ENCODE peak calls at places on chromosomes 12 and 14, in four cellular contexts. One of them, this sample, is unnamed.

GRCh38 chr14:99242816-99243795 is 28.9 kb downstream of the BCL11B start:
- DNase-seq in colonic mucosa: no peak
- DNase-seq in adrenal gland: no peak
- DNase-seq in fibroblast of lung: no peak
- DNase-seq in this sample: no peak

GRCh38 chr14:63504628-63505027 is 38.5 kb downstream of the PPP2R5E start:
- DNase-seq in colonic mucosa: no peak
- DNase-seq in adrenal gland: no peak
- DNase-seq in fibroblast of lung: no peak
- DNase-seq in this sample: no peak

GRCh38 chr12:124680863-124681778 is 113.7 kb upstream of the NCOR2 start:
- DNase-seq in colonic mucosa: peak
- DNase-seq in adrenal gland: peak
- DNase-seq in fibroblast of lung: peak
- DNase-seq in this sample: no peak

GRCh38 chr12:132139912-132140311 is 4.2 kb downstream of the DDX51 start:
- DNase-seq in colonic mucosa: no peak
- DNase-seq in adrenal gland: no peak
- DNase-seq in fibroblast of lung: no peak
- DNase-seq in this sample: no peak

GRCh38 chr12:124543591-124544310 is 23.7 kb downstream of the NCOR2 start:
- DNase-seq in colonic mucosa: no peak
- DNase-seq in adrenal gland: no peak
- DNase-seq in fibroblast of lung: peak
- DNase-seq in this sample: no peak

GRCh38 chr12:54273981-54274380 is 5.9 kb downstream of the CBX5 start:
- DNase-seq in colonic mucosa: no peak
- DNase-seq in adrenal gland: no peak
- DNase-seq in fibroblast of lung: no peak
- DNase-seq in this sample: no peak

GRCh38 chr12:130663510-130663909 is 52.6 kb downstream of the RIMBP2 start:
- DNase-seq in colonic mucosa: no peak
- DNase-seq in adrenal gland: no peak
- DNase-seq in fibroblast of lung: no peak
- DNase-seq in this sample: no peak

GRCh38 chr12:14810953-14811483 is 3.0 kb downstream of the SMCO3 start:
- DNase-seq in colonic mucosa: peak
- DNase-seq in adrenal gland: peak
- DNase-seq in fibroblast of lung: peak
- DNase-seq in this sample: no peak

GRCh38 chr12:98446716-98447115 is 68.7 kb upstream of the TMPO start:
- DNase-seq in colonic mucosa: no peak
- DNase-seq in adrenal gland: no peak
- DNase-seq in fibroblast of lung: no peak
- DNase-seq in this sample: no peak

GRCh38 chr12:46965880-46966279 is 113.5 kb upstream of the PCED1B start:
- DNase-seq in colonic mucosa: no peak
- DNase-seq in adrenal gland: no peak
- DNase-seq in fibroblast of lung: no peak
- DNase-seq in this sample: no peak

GRCh38 chr12:46964496-46965098 is 114.8 kb upstream of the PCED1B start:
- DNase-seq in colonic mucosa: no peak
- DNase-seq in adrenal gland: peak
- DNase-seq in fibroblast of lung: peak
- DNase-seq in this sample: peak

GRCh38 chr12:46959484-46959883 is 119.9 kb upstream of the PCED1B start:
- DNase-seq in colonic mucosa: no peak
- DNase-seq in adrenal gland: peak
- DNase-seq in fibroblast of lung: peak
- DNase-seq in this sample: peak

GRCh38 chr12:46965137-46965536 is 114.3 kb upstream of the PCED1B start:
- DNase-seq in colonic mucosa: no peak
- DNase-seq in adrenal gland: no peak
- DNase-seq in fibroblast of lung: peak
- DNase-seq in this sample: no peak

DNA sequence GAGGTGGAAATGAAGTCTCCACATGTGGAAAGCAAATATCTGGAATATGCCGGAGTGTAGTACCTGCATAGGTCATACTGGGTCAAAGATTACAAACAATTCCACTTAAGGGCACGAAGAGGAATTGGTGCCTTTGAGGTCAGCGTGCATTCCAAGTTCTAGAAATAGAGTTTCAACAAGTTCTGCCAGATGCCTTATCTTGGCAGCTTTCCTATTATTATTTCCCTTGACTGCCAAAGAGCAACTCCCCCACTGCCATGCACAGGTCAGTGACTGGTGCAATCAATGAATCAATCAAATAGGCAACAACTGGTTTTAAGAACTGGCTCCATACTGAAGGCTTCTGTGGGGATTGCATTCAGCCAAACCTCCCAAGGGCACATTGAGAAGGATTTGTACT is 115.4 kb upstream of the PCED1B start:
- DNase-seq in colonic mucosa: no peak
- DNase-seq in adrenal gland: peak
- DNase-seq in fibroblast of lung: peak
- DNase-seq in this sample: no peak
- H3K4me3 ChIP-seq in colonic mucosa: no peak
- H3K4me3 ChIP-seq in adrenal gland: no peak
- H3K4me3 ChIP-seq in fibroblast of lung: no peak
- H3K4me3 ChIP-seq in this sample: no peak

GRCh38 chr14:69260979-69261605 is 1.1 kb downstream of the GALNT16 start:
- DNase-seq in colonic mucosa: peak
- DNase-seq in adrenal gland: peak
- DNase-seq in fibroblast of lung: no peak
- DNase-seq in this sample: no peak
- TF ChIP-seq CTCF in colonic mucosa: peak
- TF ChIP-seq CTCF in adrenal gland: peak
- TF ChIP-seq CTCF in fibroblast of lung: peak
- TF ChIP-seq CTCF in this sample: peak

DNA sequence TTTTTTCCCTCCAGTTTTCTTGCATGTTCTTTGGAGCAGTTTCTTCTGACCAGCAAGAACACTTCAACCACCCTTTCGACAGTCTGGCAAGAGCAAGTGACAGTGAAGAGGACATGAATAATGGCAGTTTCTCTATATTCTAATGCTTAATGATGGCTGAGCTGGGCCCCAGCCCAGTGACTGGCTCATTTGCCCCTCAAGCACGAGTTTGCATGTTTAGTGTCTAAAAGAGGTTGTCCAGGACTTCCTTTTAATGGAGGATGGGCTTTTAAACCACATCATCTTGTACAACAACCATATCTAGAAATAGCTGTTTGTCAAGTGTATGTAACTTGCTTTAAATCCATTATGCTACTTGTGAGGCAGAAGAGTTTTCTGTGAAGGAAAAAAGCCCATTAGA is 28.4 kb downstream of the RAD9B start:
- DNase-seq in colonic mucosa: no peak
- DNase-seq in adrenal gland: no peak
- DNase-seq in fibroblast of lung: no peak
- DNase-seq in this sample: no peak
- H3K4me3 ChIP-seq in colonic mucosa: no peak
- H3K4me3 ChIP-seq in adrenal gland: no peak
- H3K4me3 ChIP-seq in fibroblast of lung: no peak
- H3K4me3 ChIP-seq in this sample: no peak

DNA sequence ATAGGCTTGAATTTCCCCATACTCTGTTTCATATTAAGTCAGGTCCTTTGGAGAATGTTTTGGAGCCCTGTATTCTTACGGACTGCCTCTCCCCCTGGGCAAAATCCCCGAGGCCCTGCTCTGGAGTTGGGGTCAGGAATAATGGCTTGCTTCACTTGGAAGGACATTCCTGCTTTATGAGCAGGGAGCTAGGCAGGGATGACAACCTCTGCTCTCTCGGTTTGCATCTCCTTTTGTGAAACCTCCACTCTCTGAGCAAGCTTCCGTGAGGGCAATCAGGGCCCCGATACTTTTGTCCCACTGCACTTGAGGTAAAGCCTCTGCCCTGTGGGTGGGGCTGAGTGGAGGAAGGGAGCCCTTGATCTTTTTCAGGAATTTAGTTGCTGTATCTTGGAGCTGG is 19.3 kb downstream of the OS9 start:
- DNase-seq in colonic mucosa: no peak
- DNase-seq in adrenal gland: no peak
- DNase-seq in fibroblast of lung: no peak
- DNase-seq in this sample: no peak
- TF ChIP-seq CTCF in colonic mucosa: no peak
- TF ChIP-seq CTCF in adrenal gland: no peak
- TF ChIP-seq CTCF in fibroblast of lung: no peak
- TF ChIP-seq CTCF in this sample: no peak

DNA sequence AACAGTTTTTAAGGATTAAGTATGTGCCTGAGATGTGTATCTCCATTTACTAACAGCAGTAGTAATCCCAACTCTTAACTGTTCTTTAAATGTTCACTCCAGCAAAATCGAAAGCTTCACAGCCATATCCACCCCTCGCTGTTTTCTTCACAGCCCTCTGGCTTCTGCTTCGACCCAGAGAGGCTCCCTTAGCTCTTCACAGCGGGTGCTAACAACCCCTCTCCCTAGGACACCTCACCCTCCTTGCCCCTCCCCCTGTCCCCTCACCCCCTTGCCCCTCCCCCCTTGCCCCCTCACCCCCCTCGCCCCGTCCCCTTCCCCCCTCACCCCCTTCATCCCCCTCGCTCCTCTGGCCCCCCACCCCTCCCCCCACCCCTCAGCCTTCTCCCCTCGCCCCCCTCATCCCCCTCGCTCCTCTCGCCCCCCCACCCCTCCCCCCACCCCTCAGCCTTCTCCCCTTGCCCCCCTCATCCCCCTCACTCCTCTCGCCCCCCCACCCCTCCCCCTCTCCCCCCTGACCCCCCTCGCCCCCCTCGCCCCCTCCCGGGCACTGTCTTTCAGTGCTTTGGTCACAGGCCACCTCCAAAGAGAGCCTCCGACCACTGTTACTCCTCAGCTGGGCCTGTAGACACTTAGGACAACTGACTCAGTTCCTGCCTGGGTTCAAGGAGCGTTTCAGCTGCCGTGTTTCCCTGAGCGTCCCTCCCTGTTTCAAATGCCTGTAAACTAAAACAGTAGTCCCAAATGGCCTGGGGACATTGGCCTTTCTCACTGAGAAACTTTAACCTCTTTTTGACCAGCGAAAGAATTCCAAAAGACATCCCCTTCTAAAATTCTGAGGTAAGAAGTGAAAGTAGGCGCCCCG is 46.0 kb upstream of the DYNC1H1 start:
- DNase-seq in colonic mucosa: no peak
- DNase-seq in adrenal gland: no peak
- DNase-seq in fibroblast of lung: no peak
- DNase-seq in this sample: no peak
- H3K4me3 ChIP-seq in colonic mucosa: no peak
- H3K4me3 ChIP-seq in adrenal gland: no peak
- H3K4me3 ChIP-seq in fibroblast of lung: no peak
- H3K4me3 ChIP-seq in this sample: peak

GRCh38 chr12:113697646-113698504 is 226.2 kb upstream of the LHX5 start:
- DNase-seq in colonic mucosa: no peak
- DNase-seq in adrenal gland: no peak
- DNase-seq in fibroblast of lung: no peak
- DNase-seq in this sample: no peak
- TF ChIP-seq CTCF in colonic mucosa: no peak
- TF ChIP-seq CTCF in adrenal gland: no peak
- TF ChIP-seq CTCF in fibroblast of lung: no peak
- TF ChIP-seq CTCF in this sample: no peak

DNA sequence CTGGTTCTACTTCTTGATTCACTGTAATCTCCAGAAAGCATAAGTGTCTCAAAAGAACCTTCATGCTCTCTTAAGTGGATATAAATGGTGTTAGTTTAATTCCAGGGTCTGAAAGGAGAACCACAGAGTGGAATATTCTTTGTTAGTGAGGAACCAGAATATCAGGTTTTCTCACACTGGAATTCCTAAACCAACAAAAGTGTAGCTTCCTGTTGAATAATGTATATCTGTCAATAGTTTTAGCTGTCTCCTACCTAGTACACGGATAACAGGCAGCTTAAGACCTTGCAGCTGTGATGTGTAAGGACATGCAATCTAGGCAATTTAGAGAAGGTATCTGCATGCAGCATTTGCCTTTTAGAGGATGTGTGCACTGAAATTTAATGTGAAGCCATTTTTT is 24.0 kb downstream of the LRIG3 start:
- DNase-seq in colonic mucosa: no peak
- DNase-seq in adrenal gland: no peak
- DNase-seq in fibroblast of lung: no peak
- DNase-seq in this sample: no peak
- H3K4me3 ChIP-seq in colonic mucosa: no peak
- H3K4me3 ChIP-seq in adrenal gland: no peak
- H3K4me3 ChIP-seq in fibroblast of lung: no peak
- H3K4me3 ChIP-seq in this sample: no peak

DNA sequence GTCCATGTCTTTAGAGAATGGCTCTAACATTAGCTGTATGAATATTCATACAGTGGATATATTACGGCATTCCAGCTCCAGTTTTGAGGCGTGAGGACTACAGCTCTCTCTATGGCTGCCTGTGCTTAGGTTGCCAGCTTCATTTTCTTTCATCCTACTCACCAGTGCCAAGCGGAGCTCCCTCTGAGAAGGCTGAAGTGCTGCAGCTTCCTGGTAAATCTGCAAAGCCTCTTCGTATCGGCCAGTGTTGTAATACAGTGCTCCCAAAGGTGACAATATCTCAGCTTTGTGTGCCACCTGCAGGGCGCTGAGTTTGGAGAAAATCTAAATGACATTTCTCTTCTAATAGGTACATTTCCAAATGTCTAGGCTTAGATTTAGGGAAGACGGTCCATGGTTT is 19.8 kb upstream of the OVCH1 start:
- DNase-seq in colonic mucosa: no peak
- DNase-seq in adrenal gland: no peak
- DNase-seq in fibroblast of lung: no peak
- DNase-seq in this sample: no peak
- TF ChIP-seq CTCF in colonic mucosa: no peak
- TF ChIP-seq CTCF in adrenal gland: no peak
- TF ChIP-seq CTCF in fibroblast of lung: no peak
- TF ChIP-seq CTCF in this sample: no peak

This sample was measured in AG04450.